ENCODE peak calls at places on chromosomes 2 and 18, in seven cellular contexts. K, T, V, R, E, F and O are unnamed samples.

GRCh38 chr2:238106339-238106697 is 6.2 kb downstream of the ESPNL start:
- DNase-seq in K (no peak), T (no peak), V (no peak), R (peak), E (no peak), F (no peak), O (no peak)

GRCh38 chr18:77777126-77777525 is 527.5 kb downstream of the GALR1 start:
- DNase-seq in K (no peak), T (no peak), V (no peak), R (no peak), E (no peak), F (no peak), O (no peak)

GRCh38 chr18:36634573-36635216 is 194.1 kb downstream of the TPGS2 start:
- DNase-seq in K (no peak), T (no peak), V (no peak), R (no peak), E (no peak), F (no peak), O (no peak)

GRCh38 chr2:105652014-105652796 is 92.5 kb upstream of the NCK2 start:
- DNase-seq in K (no peak), T (no peak), V (no peak), R (peak), E (no peak), F (no peak), O (no peak)

GRCh38 chr18:31684279-31685096 is at the start of gene B4GALT6:
- DNase-seq in K (peak), T (peak), V (peak), R (peak), E (no peak), F (peak), O (no peak)

GRCh38 chr18:63890950-63891304 is 3.4 kb downstream of the SERPINB2 start:
- DNase-seq in K (no peak), T (no peak), V (peak), R (no peak), E (no peak), F (no peak), O (no peak)

GRCh38 chr2:25306767-25307368 is 34.9 kb downstream of the DNMT3A start:
- DNase-seq in K (no peak), T (no peak), V (no peak), R (no peak), E (no peak), F (no peak), O (no peak)

GRCh38 chr2:155663265-155663664 is 669.3 kb downstream of the NR4A2 start:
- DNase-seq in K (no peak), T (no peak), V (no peak), R (no peak), E (no peak), F (no peak), O (no peak)

GRCh38 chr2:108634591-108635160 is 84.6 kb upstream of the RANBP2 start:
- DNase-seq in K (no peak), T (no peak), V (no peak), R (no peak), E (no peak), F (no peak), O (no peak)

GRCh38 chr2:143161982-143162837 is 33.0 kb downstream of the ARHGAP15 start:
- DNase-seq in K (peak), T (peak), V (peak), R (peak), E (no peak), F (peak), O (peak)

GRCh38 chr2:121828281-121828731 is 72.9 kb downstream of the TSN start:
- DNase-seq in K (no peak), T (no peak), V (no peak), R (no peak), E (no peak), F (no peak), O (no peak)

GRCh38 chr18:55858661-55859111 is 270.7 kb upstream of the TCF4 start:
- DNase-seq in K (no peak), T (no peak), V (no peak), R (no peak), E (no peak), F (no peak), O (no peak)

GRCh38 chr2:29033172-29033571 is 41.2 kb downstream of the PCARE start:
- DNase-seq in K (no peak), T (no peak), V (no peak), R (peak), E (no peak), F (no peak), O (no peak)

GRCh38 chr18:38940475-38940862 is 1374.9 kb upstream of the CELF4 start:
- DNase-seq in K (no peak), T (no peak), V (no peak), R (no peak), E (no peak), F (no peak), O (no peak)

GRCh38 chr18:12011199-12011961 is 30.1 kb downstream of the IMPA2 start:
- DNase-seq in K (no peak), T (no peak), V (no peak), R (no peak), E (no peak), F (no peak), O (no peak)

GRCh38 chr2:39516347-39517101 is 79.4 kb upstream of the MAP4K3 start:
- DNase-seq in K (no peak), T (no peak), V (no peak), R (peak), E (no peak), F (no peak), O (no peak)